ENCODE peak calls at places on chromosomes 16 and 17, in six cellular contexts. F is endodermal cell, X is HFFc6, A is upper lobe of right lung, K is sigmoid colon, B is lower leg skin. C is an unnamed sample.

GRCh38 chr16:82092711-82093110 is 57.7 kb downstream of the HSD17B2 start:
- DNase-seq in F (no peak), X (no peak), A (no peak), K (no peak), B (no peak), C (no peak)

GRCh38 chr17:44875761-44876160 is 23.5 kb downstream of the EFTUD2 start:
- DNase-seq in F (no peak), X (no peak), A (no peak), K (no peak), B (no peak), C (no peak)

GRCh38 chr17:49482144-49482817 is 12.8 kb upstream of the NGFR start:
- DNase-seq in F (no peak), X (peak), A (no peak), K (no peak), B (no peak), C (no peak)

GRCh38 chr16:25823891-25824290 is 132.1 kb downstream of the HS3ST4 start:
- DNase-seq in F (no peak), X (no peak), A (peak), K (no peak), B (no peak), C (no peak)

GRCh38 chr16:4847774-4848587 is 700 bp downstream of the UBN1 start:
- DNase-seq in F (peak), X (peak), A (peak), K (peak), B (peak), C (peak)

GRCh38 chr17:69246726-69247375 is 18.2 kb upstream of the ABCA10 start:
- DNase-seq in F (no peak), X (peak), A (no peak), K (no peak), B (no peak), C (no peak)

GRCh38 chr17:45429338-45430005 is 3.2 kb downstream of the ARHGAP27 start:
- DNase-seq in F (peak), X (no peak), A (peak), K (no peak), B (no peak), C (no peak)

GRCh38 chr16:11050954-11051353 is 106.6 kb downstream of the CLEC16A start:
- DNase-seq in F (peak), X (no peak), A (no peak), K (peak), B (peak), C (no peak)

GRCh38 chr17:2111691-2112090 is 56.8 kb downstream of the HIC1 start:
- DNase-seq in F (no peak), X (peak), A (no peak), K (no peak), B (peak), C (no peak)

GRCh38 chr17:49525831-49526741 is 31.0 kb downstream of the NGFR start:
- DNase-seq in F (peak), X (no peak), A (no peak), K (peak), B (peak), C (no peak)

GRCh38 chr17:17514361-17514992 is 18.3 kb upstream of the RASD1 start:
- DNase-seq in F (no peak), X (no peak), A (no peak), K (no peak), B (no peak), C (no peak)

GRCh38 chr16:81106826-81107503 is 10.8 kb upstream of the GCSH start:
- DNase-seq in F (no peak), X (no peak), A (no peak), K (no peak), B (no peak), C (no peak)

GRCh38 chr17:13346996-13347762 is 254.6 kb downstream of the HS3ST3A1 start:
- DNase-seq in F (no peak), X (peak), A (no peak), K (no peak), B (no peak), C (no peak)

GRCh38 chr17:62965149-62965648 is 836 bp upstream of the TANC2 start:
- DNase-seq in F (no peak), X (no peak), A (no peak), K (no peak), B (no peak), C (no peak)

GRCh38 chr17:29663155-29663554 is 40.4 kb upstream of the CORO6 start:
- DNase-seq in F (no peak), X (no peak), A (no peak), K (no peak), B (no peak), C (no peak)

GRCh38 chr17:45016823-45017222 is 34.6 kb downstream of the DCAKD start:
- DNase-seq in F (peak), X (no peak), A (no peak), K (no peak), B (no peak), C (no peak)

GRCh38 chr17:72618018-72618509 is 474.4 kb downstream of the SLC39A11 start:
- DNase-seq in F (peak), X (no peak), A (no peak), K (no peak), B (no peak), C (no peak)

GRCh38 chr17:80980397-80981061 is 11.1 kb upstream of the CHMP6 start:
- DNase-seq in F (no peak), X (peak), A (no peak), K (no peak), B (no peak), C (no peak)

GRCh38 chr17:73017653-73018052 is 74.8 kb downstream of the SLC39A11 start:
- DNase-seq in F (no peak), X (peak), A (no peak), K (no peak), B (no peak), C (no peak)

GRCh38 chr17:57662644-57663308 is 82.3 kb downstream of the CCDC182 start:
- DNase-seq in F (peak), X (peak), A (peak), K (peak), B (peak), C (peak)

GRCh38 chr17:62818491-62818890 is 10.4 kb upstream of the MARCHF10 start:
- DNase-seq in F (peak), X (no peak), A (no peak), K (no peak), B (no peak), C (no peak)

GRCh38 chr16:79598341-79599181 is 2.0 kb downstream of the MAF start:
- DNase-seq in F (peak), X (no peak), A (peak), K (peak), B (peak), C (no peak)

GRCh38 chr17:49363251-49363650 is 1.2 kb upstream of the ZNF652 start:
- DNase-seq in F (peak), X (no peak), A (no peak), K (no peak), B (peak), C (no peak)

GRCh38 chr17:73932216-73932749 is 271.2 kb upstream of the RPL38 start:
- DNase-seq in F (peak), X (no peak), A (no peak), K (no peak), B (peak), C (no peak)

GRCh38 chr17:28473542-28473941 is at the start of gene SLC13A2:
- DNase-seq in F (peak), X (no peak), A (no peak), K (peak), B (no peak), C (no peak)

GRCh38 chr17:20008242-20009051 is 712 bp upstream of the SPECC1 start:
- DNase-seq in F (peak), X (no peak), A (no peak), K (no peak), B (no peak), C (peak)

GRCh38 chr16:27080870-27081269 is 14.1 kb downstream of the C16orf82 start:
- DNase-seq in F (peak), X (peak), A (no peak), K (no peak), B (no peak), C (no peak)

GRCh38 chr16:77794586-77794985 is 6.2 kb downstream of the VAT1L start:
- DNase-seq in F (no peak), X (peak), A (no peak), K (no peak), B (no peak), C (no peak)

GRCh38 chr16:56891685-56892084 is 26.7 kb downstream of the SLC12A3 start:
- DNase-seq in F (no peak), X (no peak), A (no peak), K (no peak), B (no peak), C (no peak)

GRCh38 chr16:21211486-21211885 is at the start of gene ZP2:
- DNase-seq in F (no peak), X (no peak), A (no peak), K (no peak), B (no peak), C (no peak)

GRCh38 chr16:69724981-69725479 is 1.3 kb downstream of the NQO1 start:
- DNase-seq in F (peak), X (no peak), A (no peak), K (no peak), B (peak), C (no peak)

GRCh38 chr17:281365-281999 is 71.1 kb downstream of the RPH3AL start:
- DNase-seq in F (no peak), X (no peak), A (peak), K (peak), B (peak), C (no peak)

GRCh38 chr16:15616475-15616874 is 26.5 kb downstream of the MARF1 start:
- DNase-seq in F (no peak), X (no peak), A (no peak), K (no peak), B (no peak), C (no peak)

GRCh38 chr16:15617901-15618300 is 25.1 kb downstream of the MARF1 start:
- DNase-seq in F (no peak), X (no peak), A (no peak), K (no peak), B (no peak), C (no peak)

GRCh38 chr16:15621456-15621855 is 21.5 kb downstream of the MARF1 start:
- DNase-seq in F (no peak), X (no peak), A (no peak), K (no peak), B (no peak), C (no peak)

GRCh38 chr16:15618392-15618791 is 24.6 kb downstream of the MARF1 start:
- DNase-seq in F (no peak), X (peak), A (no peak), K (no peak), B (no peak), C (no peak)

DNA sequence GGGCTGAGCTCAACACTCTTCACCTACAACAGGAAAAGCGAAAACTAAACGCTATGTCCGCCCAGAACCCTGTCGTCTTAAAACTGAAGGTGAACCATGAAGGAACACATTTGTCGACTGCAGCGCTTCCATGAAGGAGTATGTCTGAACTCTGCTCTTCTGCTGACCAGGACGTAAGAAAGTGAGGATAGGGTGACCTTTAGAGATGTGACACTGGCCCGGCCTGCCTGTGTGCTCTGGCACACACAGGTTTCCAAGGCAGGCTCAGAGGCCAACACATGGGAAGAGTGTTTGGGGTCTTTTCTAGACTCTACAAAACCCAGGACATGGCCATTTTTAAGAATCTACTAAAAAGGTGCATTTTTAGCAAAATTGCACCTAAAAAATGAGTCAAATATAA is 21.1 kb downstream of the MARF1 start:
- DNase-seq in F (no peak), X (no peak), A (no peak), K (no peak), B (no peak), C (no peak)
- TF ChIP-seq CTCF in F (no peak), X (no peak), A (no peak), K (no peak), B (no peak), C (no peak)

GRCh38 chr17:34566201-34566600 is 13.2 kb upstream of the TMEM132E start:
- DNase-seq in F (no peak), X (no peak), A (no peak), K (no peak), B (no peak), C (no peak)

GRCh38 chr17:34561328-34561727 is 18.1 kb upstream of the TMEM132E start:
- DNase-seq in F (no peak), X (no peak), A (no peak), K (no peak), B (no peak), C (no peak)

GRCh38 chr17:34566873-34567272 is 12.5 kb upstream of the TMEM132E start:
- DNase-seq in F (no peak), X (no peak), A (no peak), K (no peak), B (no peak), C (no peak)

GRCh38 chr17:34565715-34566114 is 13.7 kb upstream of the TMEM132E start:
- DNase-seq in F (no peak), X (no peak), A (no peak), K (no peak), B (no peak), C (no peak)

DNA sequence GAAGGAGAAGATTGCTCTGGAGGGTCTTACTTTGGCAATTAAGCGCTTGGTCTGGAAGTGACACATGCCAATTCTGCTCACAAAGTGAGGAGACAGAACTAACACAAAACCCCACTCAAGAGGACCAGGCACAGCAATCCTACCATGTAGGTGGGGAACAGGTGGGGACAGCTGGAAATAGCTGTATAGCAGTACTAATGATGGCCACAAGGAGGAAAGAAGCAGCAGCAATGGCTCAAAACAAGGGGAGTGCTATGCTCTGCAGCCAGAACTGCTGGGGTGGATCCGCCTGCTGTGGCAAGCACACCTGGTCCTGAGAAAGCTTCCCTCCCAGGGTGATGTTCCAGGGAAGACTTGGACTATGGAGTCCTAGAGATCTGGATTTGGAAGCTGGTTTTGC is 17.0 kb upstream of the TMEM132E start:
- DNase-seq in F (peak), X (no peak), A (no peak), K (no peak), B (no peak), C (no peak)
- TF ChIP-seq CTCF in F (peak), X (peak), A (peak), K (no peak), B (no peak), C (no peak)

GRCh38 chr17:37385439-37385990 is 9.7 kb downstream of the C17orf78 start:
- DNase-seq in F (no peak), X (no peak), A (no peak), K (no peak), B (no peak), C (no peak)
- TF ChIP-seq CTCF in F (no peak), X (no peak), A (no peak), K (no peak), B (no peak), C (no peak)

GRCh38 chr16:75218256-75219076 is at the start of gene CTRB1:
- DNase-seq in F (no peak), X (no peak), A (no peak), K (no peak), B (no peak), C (no peak)

GRCh38 chr16:75219838-75220237 is 1.1 kb downstream of the CTRB1 start:
- DNase-seq in F (no peak), X (no peak), A (no peak), K (no peak), B (no peak), C (no peak)

GRCh38 chr16:75216576-75216975 is 2.2 kb upstream of the CTRB1 start:
- DNase-seq in F (no peak), X (no peak), A (no peak), K (no peak), B (no peak), C (no peak)

GRCh38 chr16:75217389-75217851 is 1.4 kb upstream of the CTRB1 start:
- DNase-seq in F (no peak), X (no peak), A (no peak), K (no peak), B (no peak), C (no peak)

DNA sequence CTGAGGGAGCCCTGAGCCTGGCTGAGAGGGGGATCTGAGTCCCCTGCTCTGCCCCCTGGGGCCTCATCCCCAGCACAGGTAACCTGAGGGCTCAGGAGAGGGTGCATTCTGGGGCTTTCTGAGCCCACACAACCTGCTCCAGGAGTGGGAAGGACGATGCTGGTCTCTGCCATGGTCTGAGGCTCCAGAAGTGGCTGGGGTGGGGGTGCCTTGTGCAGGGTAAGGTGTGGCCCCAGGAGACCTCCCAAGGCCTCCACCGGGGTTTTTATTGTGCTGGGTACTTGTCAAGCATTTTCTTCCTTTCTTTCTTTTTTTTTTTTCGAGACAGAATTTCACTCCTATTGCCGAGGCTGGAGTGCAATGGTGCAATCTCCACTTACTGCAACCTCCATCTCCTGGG is 300 bp downstream of the CTRB1 start:
- DNase-seq in F (no peak), X (no peak), A (no peak), K (no peak), B (no peak), C (no peak)
- TF ChIP-seq CTCF in F (no peak), X (no peak), A (no peak), K (no peak), B (no peak), C (no peak)

GRCh38 chr16:89598199-89598598 is 15.2 kb upstream of the DPEP1 start:
- DNase-seq in F (no peak), X (peak), A (no peak), K (no peak), B (no peak), C (no peak)

GRCh38 chr16:89595330-89596060 is 17.9 kb upstream of the DPEP1 start:
- DNase-seq in F (no peak), X (no peak), A (no peak), K (no peak), B (no peak), C (no peak)

GRCh38 chr16:89596061-89596689 is 17.3 kb upstream of the DPEP1 start:
- DNase-seq in F (no peak), X (no peak), A (no peak), K (no peak), B (no peak), C (no peak)

GRCh38 chr16:89599451-89599858 is 14.0 kb upstream of the DPEP1 start:
- DNase-seq in F (peak), X (no peak), A (no peak), K (no peak), B (no peak), C (no peak)

GRCh38 chr16:89596957-89597644 is 16.3 kb upstream of the DPEP1 start:
- DNase-seq in F (no peak), X (no peak), A (no peak), K (no peak), B (no peak), C (no peak)
- TF ChIP-seq CTCF in F (no peak), X (no peak), A (no peak), K (no peak), B (no peak), C (no peak)

GRCh38 chr17:71338396-71338795 is 782.4 kb upstream of the SOX9 start:
- DNase-seq in F (no peak), X (no peak), A (no peak), K (no peak), B (no peak), C (no peak)
- TF ChIP-seq CTCF in F (no peak), X (no peak), A (no peak), K (no peak), B (no peak), C (no peak)

GRCh38 chr16:88639231-88640038 is 1.1 kb downstream of the IL17C start:
- DNase-seq in F (peak), X (no peak), A (peak), K (no peak), B (no peak), C (no peak)

GRCh38 chr16:88636488-88637265 is 1.7 kb upstream of the IL17C start:
- DNase-seq in F (no peak), X (no peak), A (no peak), K (no peak), B (no peak), C (no peak)

GRCh38 chr16:88640039-88640495 is 1.7 kb downstream of the IL17C start:
- DNase-seq in F (no peak), X (no peak), A (no peak), K (no peak), B (no peak), C (no peak)

GRCh38 chr16:88637797-88638196 is 575 bp upstream of the IL17C start:
- DNase-seq in F (no peak), X (no peak), A (no peak), K (no peak), B (no peak), C (no peak)

DNA sequence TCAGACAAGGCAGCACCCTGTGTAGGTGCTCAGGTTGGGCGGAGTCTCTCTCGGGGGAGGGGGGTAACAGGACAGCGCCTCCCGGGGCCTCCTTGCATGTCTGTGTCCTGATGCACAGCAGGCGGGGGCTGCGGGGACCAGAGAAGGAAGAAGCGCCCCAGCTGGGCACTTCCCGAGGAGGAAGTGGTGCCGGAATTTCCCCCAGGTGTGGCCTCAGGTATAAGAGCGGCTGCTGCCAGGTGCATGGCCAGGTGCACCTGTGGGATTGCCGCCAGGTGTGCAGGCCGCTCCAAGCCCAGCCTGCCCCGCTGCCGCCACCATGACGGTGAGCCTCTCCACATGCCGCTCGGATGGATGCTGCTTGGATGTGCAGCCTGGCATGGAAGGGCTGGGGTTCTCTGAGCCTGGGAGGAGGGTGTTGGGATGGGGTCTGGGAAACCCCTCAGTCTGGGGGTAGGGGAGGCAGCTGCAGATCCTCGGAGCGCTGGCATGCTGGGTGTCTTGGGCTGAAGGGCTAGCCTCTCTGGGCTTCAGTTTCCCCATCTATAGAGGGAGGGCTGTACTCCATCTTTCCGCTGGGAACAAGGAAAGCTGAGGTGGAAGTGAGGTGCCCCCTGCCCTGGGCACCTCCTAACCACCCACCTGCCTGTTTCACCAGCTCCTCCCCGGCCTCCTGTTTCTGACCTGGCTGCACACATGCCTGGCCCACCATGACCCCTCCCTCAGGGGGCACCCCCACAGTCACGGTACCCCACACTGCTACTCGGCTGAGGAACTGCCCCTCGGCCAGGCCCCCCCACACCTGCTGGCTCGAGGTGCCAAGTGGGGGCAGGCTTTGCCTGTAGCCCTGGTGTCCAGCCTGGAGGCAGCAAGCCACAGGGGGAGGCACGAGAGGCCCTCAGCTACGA is at the start of gene IL17C:
- DNase-seq in F (peak), X (no peak), A (no peak), K (no peak), B (no peak), C (no peak)
- TF ChIP-seq CTCF in F (no peak), X (no peak), A (no peak), K (no peak), B (no peak), C (no peak)